ENCODE peak calls at places on chromosomes 16 and 17, in nine cellular contexts. L is RPMI8226; A is activated CD4-positive, alpha-beta memory T cell treated with anti-CD3 and anti-CD28 coated beads, Interleukin-2, amount 10 ng/mL, durations not matched to agents 7 days and 5 days; C is activated CD8-positive, alpha-beta T cell treated with anti-CD3 and anti-CD28 coated beads, Interleukin-2, amount 10 ng/mL, durations not matched to agents 7 days and 5 days; P is activated naive CD4-positive, alpha-beta T cell; I is iPS DF 6.9; U is NCI-H345; J is NCI-H1105; X is brain microvascular endothelial cell. S is an unnamed sample.

GRCh38 chr16:56743840-56744239 is 13.9 kb downstream of the NUP93 start:
- DNase-seq in U (no peak), C (no peak), P (no peak), L (no peak), X (peak), J (no peak), I (no peak), A (no peak), S (no peak)

GRCh38 chr17:27633312-27634025 is 2.5 kb downstream of the LGALS9 start:
- DNase-seq in X (no peak), I (no peak), U (no peak), A (no peak), C (no peak), L (no peak), J (no peak), P (no peak), S (no peak)

GRCh38 chr16:77897831-77898540 is 109.6 kb downstream of the VAT1L start:
- DNase-seq in A (no peak), P (no peak), L (no peak), X (no peak), U (no peak), C (no peak), J (no peak), I (no peak), S (no peak)

GRCh38 chr16:28321700-28322411 is 29.5 kb downstream of the SBK1 start:
- DNase-seq in I (no peak), X (peak), A (peak), U (no peak), C (peak), J (no peak), L (peak), P (no peak), S (peak)

GRCh38 chr17:74437702-74438101 is 5.8 kb downstream of the GPRC5C start:
- DNase-seq in X (no peak), I (no peak), U (no peak), L (no peak), P (no peak), J (no peak), A (no peak), C (peak), S (no peak)

GRCh38 chr16:27849621-27850020 is 213.9 kb downstream of the GSG1L start:
- DNase-seq in X (no peak), I (no peak), P (no peak), U (no peak), A (no peak), C (no peak), L (no peak), J (no peak), S (no peak)

GRCh38 chr17:64147110-64148016 is 17.4 kb upstream of the ERN1 start:
- DNase-seq in L (peak), X (no peak), I (no peak), J (no peak), P (no peak), U (no peak), A (no peak), C (no peak), S (no peak)

GRCh38 chr16:85733155-85733838 is 17.6 kb downstream of the C16orf74 start:
- DNase-seq in X (no peak), L (no peak), I (no peak), A (no peak), C (no peak), P (no peak), J (no peak), U (no peak), S (no peak)

GRCh38 chr16:84600343-84601229 is 17.3 kb downstream of the COTL1 start:
- DNase-seq in L (no peak), I (no peak), X (no peak), A (peak), U (no peak), J (no peak), P (no peak), C (peak), S (no peak)

GRCh38 chr16:48347980-48348379 is 37.2 kb downstream of the SIAH1 start:
- DNase-seq in U (no peak), C (no peak), J (no peak), P (no peak), A (no peak), I (no peak), X (no peak), L (no peak), S (no peak)

GRCh38 chr16:27918755-27919154 is 144.8 kb downstream of the GSG1L start:
- DNase-seq in C (no peak), L (no peak), A (no peak), U (no peak), J (no peak), I (no peak), X (no peak), P (no peak), S (no peak)

GRCh38 chr17:16381496-16381820 is 567 bp downstream of the UBB start:
- DNase-seq in U (no peak), A (no peak), J (no peak), P (no peak), X (no peak), I (no peak), C (no peak), L (no peak), S (no peak)

GRCh38 chr16:89134269-89134668 is 37.3 kb upstream of the CDH15 start:
- DNase-seq in C (no peak), U (no peak), A (no peak), L (no peak), J (no peak), I (no peak), P (no peak), X (no peak), S (no peak)

GRCh38 chr16:68406458-68407041 is 41.8 kb downstream of the SMPD3 start:
- DNase-seq in I (no peak), J (no peak), P (no peak), L (no peak), X (peak), U (peak), A (no peak), C (no peak), S (no peak)

GRCh38 chr17:78933025-78933958 is 8.1 kb upstream of the TIMP2 start:
- DNase-seq in A (peak), U (no peak), I (no peak), L (peak), J (no peak), P (no peak), C (peak), X (peak), S (peak)

GRCh38 chr17:61159415-61159814 is 240.2 kb upstream of the TBX2 start:
- DNase-seq in U (no peak), P (no peak), I (no peak), C (no peak), L (no peak), X (peak), J (no peak), A (no peak), S (no peak)

GRCh38 chr17:62704381-62704971 is 77.0 kb downstream of the MRC2 start:
- DNase-seq in L (no peak), J (no peak), C (no peak), P (no peak), X (peak), U (peak), I (no peak), A (no peak), S (peak)

GRCh38 chr17:82892869-82893565 is 53.2 kb upstream of the ZNF750 start:
- DNase-seq in X (no peak), A (peak), J (no peak), P (no peak), U (no peak), L (no peak), I (no peak), C (peak), S (peak)

GRCh38 chr17:8393470-8394231 is 4.0 kb downstream of the RNF222 start:
- DNase-seq in P (no peak), A (peak), X (no peak), U (no peak), I (no peak), L (no peak), J (no peak), C (peak), S (peak)

GRCh38 chr17:59342681-59343127 is 11.2 kb downstream of the YPEL2 start:
- DNase-seq in C (no peak), X (no peak), P (no peak), A (peak), L (no peak), U (no peak), I (no peak), J (no peak), S (no peak)

GRCh38 chr16:67001726-67002125 is 13.3 kb downstream of the CES4A start:
- DNase-seq in U (no peak), A (no peak), I (no peak), X (no peak), P (no peak), J (no peak), L (no peak), C (no peak), S (no peak)

GRCh38 chr17:13885550-13885949 is 183.8 kb upstream of the COX10 start:
- DNase-seq in J (no peak), P (no peak), X (no peak), L (no peak), A (no peak), U (no peak), C (no peak), I (no peak), S (no peak)

GRCh38 chr17:74042744-74043486 is 160.6 kb upstream of the RPL38 start:
- DNase-seq in J (no peak), I (no peak), L (no peak), X (peak), U (peak), A (peak), C (no peak), P (no peak), S (no peak)

GRCh38 chr16:58471209-58471975 is 28.6 kb upstream of the NDRG4 start:
- DNase-seq in L (no peak), U (no peak), A (no peak), X (no peak), C (no peak), J (no peak), I (no peak), P (no peak), S (no peak)

GRCh38 chr16:66927918-66928649 is 2.7 kb upstream of the RRAD start:
- DNase-seq in J (no peak), X (peak), I (no peak), P (no peak), U (no peak), A (no peak), L (peak), C (no peak), S (no peak)